ENCODE peak calls at places on chromosome 7, in four cellular contexts. M is GM12878, I is HepG2, C is K562. F is an unnamed sample.

GRCh38 chr7:2530076-2530967 is 10.7 kb downstream of the LFNG start:
- DNase-seq in M (peak), I (no peak), C (peak), F (no peak)

GRCh38 chr7:80563561-80564327 is 51.9 kb upstream of the GNAT3 start:
- DNase-seq in M (no peak), I (no peak), C (no peak), F (no peak)

GRCh38 chr7:69430502-69431145 is 167.7 kb upstream of the AUTS2 start:
- DNase-seq in M (no peak), I (no peak), C (peak), F (no peak)

GRCh38 chr7:80630611-80631010 is 7.8 kb upstream of the CD36 start:
- DNase-seq in M (no peak), I (peak), C (no peak), F (no peak)

GRCh38 chr7:156984209-156984891 is 26.1 kb downstream of the MNX1 start:
- DNase-seq in M (no peak), I (no peak), C (no peak), F (no peak)

GRCh38 chr7:16078076-16078952 is 343.0 kb downstream of the CRPPA start:
- DNase-seq in M (no peak), I (peak), C (peak), F (peak)

GRCh38 chr7:120961638-120962173 is 11.1 kb downstream of the ING3 start:
- DNase-seq in M (no peak), I (no peak), C (no peak), F (no peak)

GRCh38 chr7:116180302-116180701 is 30.0 kb upstream of the TES start:
- DNase-seq in M (no peak), I (peak), C (peak), F (peak)

GRCh38 chr7:108109216-108109908 is 20.8 kb downstream of the LAMB4 start:
- DNase-seq in M (no peak), I (peak), C (no peak), F (peak)

GRCh38 chr7:42108803-42109528 is 128.0 kb downstream of the GLI3 start:
- DNase-seq in M (no peak), I (no peak), C (no peak), F (no peak)

GRCh38 chr7:84948632-84949031 is 238.2 kb downstream of the SEMA3D start:
- DNase-seq in M (no peak), I (no peak), C (no peak), F (no peak)

GRCh38 chr7:71636329-71636728 is 504.4 kb downstream of the GALNT17 start:
- DNase-seq in M (no peak), I (no peak), C (no peak), F (no peak)

GRCh38 chr7:155864991-155865690 is 52.9 kb upstream of the SHH start:
- DNase-seq in M (no peak), I (no peak), C (no peak), F (no peak)

GRCh38 chr7:30799206-30799975 is 28.2 kb downstream of the MINDY4 start:
- DNase-seq in M (peak), I (no peak), C (no peak), F (no peak)

GRCh38 chr7:121181357-121181756 is 147.4 kb upstream of the WNT16 start:
- DNase-seq in M (no peak), I (no peak), C (no peak), F (no peak)

GRCh38 chr7:23181684-23182553 is at the start of gene NUP42:
- DNase-seq in M (peak), I (peak), C (peak), F (peak)
- TF ChIP-seq EP300 in M (peak), I (peak), C (peak), F (no peak)

GRCh38 chr7:977326-978048 is 2.1 kb upstream of the COX19 start:
- DNase-seq in M (peak), I (peak), C (no peak), F (peak)
- TF ChIP-seq BHLHE40 in M (peak), I (no peak), C (no peak), F (no peak)

GRCh38 chr7:133853706-133854276 is 273.3 kb upstream of the LRGUK start:
- DNase-seq in M (peak), I (peak), C (peak), F (peak)
- TF ChIP-seq EP300 in M (no peak), I (no peak), C (no peak), F (no peak)

GRCh38 chr7:73329861-73330581 is 2.1 kb downstream of the FKBP6 start:
- DNase-seq in M (no peak), I (no peak), C (no peak), F (no peak)
- TF ChIP-seq BHLHE40 in M (no peak), I (no peak), C (no peak), F (no peak)

GRCh38 chr7:102306916-102307677 is 20.4 kb downstream of the SH2B2 start:
- DNase-seq in M (peak), I (peak), C (peak), F (peak)
- TF ChIP-seq EP300 in M (peak), I (no peak), C (no peak), F (no peak)

GRCh38 chr7:114484226-114484625 is 69.6 kb downstream of the FOXP2 start:
- DNase-seq in M (no peak), I (no peak), C (no peak), F (no peak)
- TF ChIP-seq BHLHE40 in M (no peak), I (no peak), C (no peak), F (no peak)

GRCh38 chr7:78143661-78144060 is 345.1 kb downstream of the PHTF2 start:
- DNase-seq in M (no peak), I (no peak), C (no peak), F (no peak)

GRCh38 chr7:78140109-78140508 is 341.5 kb downstream of the PHTF2 start:
- DNase-seq in M (no peak), I (no peak), C (no peak), F (no peak)

GRCh38 chr7:78146546-78146945 is 348.0 kb downstream of the PHTF2 start:
- DNase-seq in M (no peak), I (no peak), C (no peak), F (no peak)

GRCh38 chr7:78139335-78139734 is 340.8 kb downstream of the PHTF2 start:
- DNase-seq in M (no peak), I (no peak), C (no peak), F (no peak)

DNA sequence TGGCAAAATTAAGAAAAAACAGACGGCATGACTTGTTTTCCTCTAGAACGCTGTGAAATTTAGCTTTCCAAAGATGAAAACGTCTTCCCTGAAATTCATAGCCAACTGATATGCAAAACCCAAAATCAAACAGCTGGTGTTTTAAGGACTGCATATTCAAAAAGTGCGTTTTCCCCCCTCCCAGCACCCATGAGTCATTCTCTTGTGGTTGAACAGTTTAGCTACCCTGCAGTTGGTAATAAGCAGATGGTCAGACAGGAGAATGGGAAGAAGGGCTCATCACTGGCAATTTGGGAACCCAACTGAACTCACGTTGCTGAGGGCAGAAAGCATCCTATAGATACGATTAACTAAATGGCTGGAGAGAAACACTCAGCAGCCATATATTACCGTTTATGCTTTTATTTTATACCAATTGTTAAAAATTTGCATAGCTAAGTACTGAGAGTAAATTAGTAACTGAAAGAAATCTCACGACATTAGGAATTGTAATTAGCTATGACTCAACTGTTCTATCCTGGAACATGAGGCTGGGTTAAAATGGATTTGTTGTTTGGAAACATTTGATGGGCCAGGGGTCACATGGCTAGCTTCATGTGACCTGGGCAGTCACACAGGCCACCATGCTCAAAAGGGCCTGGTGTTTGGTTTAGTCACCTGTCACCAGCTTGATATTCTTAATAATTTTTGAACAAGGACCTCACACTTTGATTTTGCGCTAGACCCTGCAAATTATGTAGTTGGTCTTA is 343.1 kb downstream of the PHTF2 start:
- DNase-seq in M (no peak), I (no peak), C (no peak), F (no peak)
- TF ChIP-seq EP300 in M (no peak), I (no peak), C (no peak), F (no peak)

DNA sequence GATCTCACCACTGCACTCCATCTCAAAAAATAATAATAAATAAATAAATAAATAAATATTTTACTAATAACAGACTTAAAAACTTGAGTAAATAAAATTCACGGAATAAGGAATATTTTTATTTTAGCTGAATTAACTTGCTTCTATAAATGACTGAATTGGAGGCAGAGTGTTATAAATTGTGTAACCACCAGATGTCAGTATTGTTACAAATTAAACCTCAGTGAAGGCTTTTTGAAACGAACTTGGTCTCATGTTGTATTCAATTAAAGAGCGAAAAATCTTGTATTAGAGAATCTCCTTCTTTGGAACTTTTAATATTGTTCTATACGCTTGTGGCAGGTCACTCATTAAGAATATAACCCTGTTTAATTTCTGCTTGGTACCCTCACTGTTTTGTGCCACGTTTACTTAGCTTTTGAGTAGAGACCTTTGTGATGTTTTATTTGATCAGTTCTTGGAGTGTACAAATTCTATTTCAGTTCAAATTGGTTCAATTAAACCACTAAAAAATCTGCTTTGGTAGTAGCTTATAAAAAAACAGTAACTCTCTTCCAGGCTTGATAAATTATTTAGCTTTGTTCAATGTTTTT is 45.6 kb upstream of the SCIN start:
- DNase-seq in M (peak), I (peak), C (peak), F (peak)
- TF ChIP-seq BHLHE40 in M (no peak), I (no peak), C (no peak), F (no peak)

GRCh38 chr7:158366346-158366745 is 221.3 kb downstream of the PTPRN2 start:
- DNase-seq in M (no peak), I (no peak), C (no peak), F (no peak)
- TF ChIP-seq EP300 in M (no peak), I (no peak), C (no peak), F (no peak)

F was measured in A549.